ENCODE peak calls at places on chromosomes 6 and 20, in five cellular contexts. O, J, L, K and F are unnamed samples.

GRCh38 chr6:27495386-27496135 is 22.7 kb upstream of the ZNF184 start:
- DNase-seq in O (peak; percentile 91), J (peak; percentile 40), L (peak; percentile 70), K (peak; percentile 91), F (no peak)

GRCh38 chr6:64217721-64218603 is 582.4 kb downstream of the PHF3 start:
- DNase-seq in O (peak; percentile 81), J (no peak), L (no peak), K (no peak), F (no peak)

GRCh38 chr6:16722616-16723015 is 38.6 kb downstream of the ATXN1 start:
- DNase-seq in O (no peak), J (no peak), L (no peak), K (no peak), F (no peak)

GRCh38 chr6:166592818-166593217 is 6.3 kb upstream of the RAMACL start:
- DNase-seq in O (peak; percentile 84), J (no peak), L (no peak), K (peak; percentile 81), F (no peak)

GRCh38 chr6:153170511-153170910 is 39.4 kb upstream of the RGS17 start:
- DNase-seq in O (peak; percentile 52), J (peak; percentile 61), L (peak; percentile 21), K (no peak), F (no peak)

GRCh38 chr20:49320460-49320859 is 42.6 kb upstream of the ZNFX1 start:
- DNase-seq in O (peak; percentile 38), J (peak; percentile 64), L (peak; percentile 59), K (peak; percentile 90), F (no peak)

GRCh38 chr20:32911355-32911754 is 52.6 kb downstream of the EFCAB8 start:
- DNase-seq in O (no peak), J (no peak), L (no peak), K (peak; percentile 46), F (no peak)

GRCh38 chr20:217266-217665 is 9.8 kb upstream of the DEFB129 start:
- DNase-seq in O (no peak), J (no peak), L (no peak), K (no peak), F (no peak)

GRCh38 chr20:12847862-12848261 is 160.9 kb upstream of the SPTLC3 start:
- DNase-seq in O (no peak), J (no peak), L (no peak), K (no peak), F (no peak)

GRCh38 chr6:33112148-33112547 is 36.4 kb downstream of the HLA-DPB1 start:
- DNase-seq in O (peak; percentile 55), J (no peak), L (no peak), K (peak; percentile 87), F (peak; percentile 12)

GRCh38 chr6:25058387-25058786 is 122.6 kb upstream of the RIPOR2 start:
- DNase-seq in O (no peak), J (no peak), L (no peak), K (no peak), F (no peak)

GRCh38 chr6:40112350-40112749 is 178.1 kb upstream of the MOCS1 start:
- DNase-seq in O (no peak), J (no peak), L (no peak), K (no peak), F (no peak)

GRCh38 chr6:156791261-156791850 is 14.2 kb downstream of the ARID1B start:
- DNase-seq in O (peak; percentile 52), J (no peak), L (no peak), K (no peak), F (no peak)

GRCh38 chr6:16130932-16131387 is 2.1 kb downstream of the MYLIP start:
- DNase-seq in O (peak; percentile 83), J (peak; percentile 91), L (peak; percentile 21), K (peak; percentile 82), F (peak; percentile 65)

GRCh38 chr6:163392533-163392932 is 22.0 kb upstream of the QKI start:
- DNase-seq in O (peak; percentile 33), J (peak; percentile 81), L (no peak), K (no peak), F (no peak)

GRCh38 chr6:35757461-35758123 is 18.8 kb upstream of the CLPSL2 start:
- DNase-seq in O (peak; percentile 28), J (no peak), L (peak; percentile 46), K (peak; percentile 76), F (no peak)

GRCh38 chr6:7833753-7834075 is 76.9 kb downstream of the TXNDC5 start:
- DNase-seq in O (peak; percentile 43), J (no peak), L (no peak), K (no peak), F (no peak)

GRCh38 chr6:39808934-39809333 is 16.8 kb downstream of the DAAM2 start:
- DNase-seq in O (no peak), J (no peak), L (no peak), K (no peak), F (no peak)

GRCh38 chr6:5537967-5538366 is 276.7 kb downstream of the FARS2 start:
- DNase-seq in O (peak; percentile 31), J (no peak), L (no peak), K (no peak), F (no peak)

GRCh38 chr6:34298941-34299340 is 50.1 kb upstream of the SMIM29 start:
- DNase-seq in O (no peak), J (no peak), L (no peak), K (no peak), F (no peak)

GRCh38 chr6:41066867-41067304 is 5.3 kb downstream of the OARD1 start:
- DNase-seq in O (peak; percentile 84), J (peak; percentile 57), L (peak; percentile 10), K (no peak), F (peak; percentile 52)

GRCh38 chr20:36318166-36318565 is 12.0 kb downstream of the DLGAP4 start:
- DNase-seq in O (no peak), J (no peak), L (no peak), K (peak; percentile 11), F (no peak)

GRCh38 chr20:36320261-36320897 is 14.2 kb downstream of the DLGAP4 start:
- DNase-seq in O (no peak), J (no peak), L (no peak), K (peak; percentile 66), F (no peak)

GRCh38 chr20:36320898-36321695 is 15.0 kb downstream of the DLGAP4 start:
- DNase-seq in O (no peak), J (no peak), L (no peak), K (peak; percentile 73), F (no peak)

GRCh38 chr20:36317675-36318074 is 11.5 kb downstream of the DLGAP4 start:
- DNase-seq in O (no peak), J (no peak), L (no peak), K (peak; percentile 80), F (no peak)

DNA sequence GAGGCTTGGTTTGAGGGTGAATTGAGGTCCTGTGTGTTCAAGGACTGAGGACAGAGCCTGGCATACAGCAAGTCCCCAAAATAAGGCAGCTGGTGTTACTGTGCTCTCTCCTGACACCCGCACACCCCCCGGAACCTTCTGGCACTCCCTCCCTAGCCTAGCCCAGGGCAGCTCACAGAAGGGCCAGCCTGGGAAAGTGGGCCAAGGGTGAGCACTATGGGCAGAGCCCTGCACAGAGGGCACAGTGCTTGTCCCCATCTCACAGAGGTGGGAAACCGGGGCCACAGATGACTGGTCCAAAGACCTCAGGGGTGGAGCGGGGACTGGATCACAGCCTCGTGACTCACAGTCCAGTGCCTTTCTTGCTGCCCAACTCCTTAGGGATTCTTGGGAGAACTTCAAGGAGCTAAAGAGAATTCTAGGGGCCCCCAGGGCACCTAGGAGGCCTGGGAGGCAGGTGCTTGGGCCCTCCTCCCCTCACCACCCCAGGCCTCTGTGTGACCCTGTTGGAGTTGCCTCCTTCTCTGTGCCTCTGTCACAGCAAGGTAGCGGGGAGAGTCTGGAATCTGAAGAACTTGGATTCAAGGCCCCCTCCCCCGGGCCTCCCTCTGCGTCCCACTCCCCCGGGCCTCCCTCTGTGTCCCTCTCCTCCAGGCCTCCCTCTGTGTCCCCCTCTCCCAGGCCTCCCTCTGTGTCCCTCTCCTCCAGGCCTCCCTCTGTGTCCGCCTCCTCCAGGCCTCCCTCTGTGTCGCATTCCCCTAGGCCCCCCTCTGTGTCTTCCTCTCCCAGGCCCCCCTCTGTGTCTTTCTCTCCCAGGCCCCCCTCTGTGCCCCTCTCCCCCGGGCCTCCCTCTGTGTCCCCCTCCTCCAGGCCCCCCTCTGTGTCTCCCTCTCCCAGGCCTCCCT is 13.5 kb downstream of the DLGAP4 start:
- DNase-seq in O (no peak), J (no peak), L (no peak), K (peak; percentile 58), F (no peak)
- H3K27ac ChIP-seq in O (no peak overlapping the region), J (no peak overlapping the region), L (no peak overlapping the region), K (no peak overlapping the region), F (no peak overlapping the region)

DNA sequence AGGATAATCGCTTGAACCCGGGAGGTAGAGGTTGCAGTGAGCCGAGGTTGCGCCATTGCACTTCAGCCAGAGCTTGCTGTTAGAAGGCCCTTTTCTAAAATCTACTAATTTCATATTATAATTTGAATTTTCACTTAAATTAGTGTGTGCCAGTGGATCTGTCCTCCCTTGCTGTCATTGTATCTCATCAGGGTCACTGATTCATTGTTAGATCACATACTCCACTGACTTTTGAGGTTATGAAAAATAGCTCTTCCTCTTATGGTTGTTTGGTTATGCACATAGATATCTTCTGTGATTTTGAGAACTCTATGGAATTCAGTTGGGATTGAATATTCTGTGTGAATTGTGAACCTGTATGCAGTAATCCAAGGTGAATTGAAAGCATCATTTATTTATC is 53.1 kb upstream of the TULP4 start:
- DNase-seq in O (no peak), J (no peak), L (no peak), K (no peak), F (no peak)
- H3K4me1 ChIP-seq in O (peaks cover 3% of the 10 kb centered on the region), J (no peaks in the 10 kb centered on the region), L (no peaks in the 10 kb centered on the region), K (peaks cover 4% of the 10 kb centered on the region), F (peaks cover 55% of the 10 kb centered on the region)

GRCh38 chr20:24566656-24567055 is 97.2 kb downstream of the SYNDIG1 start:
- DNase-seq in O (no peak), J (no peak), L (no peak), K (peak; percentile 31), F (no peak)

GRCh38 chr20:24568842-24569241 is 99.4 kb downstream of the SYNDIG1 start:
- DNase-seq in O (no peak), J (no peak), L (no peak), K (no peak), F (no peak)

GRCh38 chr20:24560571-24561485 is 91.4 kb downstream of the SYNDIG1 start:
- DNase-seq in O (no peak), J (peak; percentile 44), L (no peak), K (no peak), F (no peak)

GRCh38 chr20:24567508-24567907 is 98.1 kb downstream of the SYNDIG1 start:
- DNase-seq in O (no peak), J (no peak), L (no peak), K (no peak), F (no peak)

GRCh38 chr20:24565952-24566351 is 96.5 kb downstream of the SYNDIG1 start:
- DNase-seq in O (no peak), J (no peak), L (no peak), K (no peak), F (no peak)
- H3K27ac ChIP-seq in O (no peak overlapping the region), J (no peak overlapping the region), L (no peak overlapping the region), K (no peak overlapping the region), F (no peak overlapping the region)

DNA sequence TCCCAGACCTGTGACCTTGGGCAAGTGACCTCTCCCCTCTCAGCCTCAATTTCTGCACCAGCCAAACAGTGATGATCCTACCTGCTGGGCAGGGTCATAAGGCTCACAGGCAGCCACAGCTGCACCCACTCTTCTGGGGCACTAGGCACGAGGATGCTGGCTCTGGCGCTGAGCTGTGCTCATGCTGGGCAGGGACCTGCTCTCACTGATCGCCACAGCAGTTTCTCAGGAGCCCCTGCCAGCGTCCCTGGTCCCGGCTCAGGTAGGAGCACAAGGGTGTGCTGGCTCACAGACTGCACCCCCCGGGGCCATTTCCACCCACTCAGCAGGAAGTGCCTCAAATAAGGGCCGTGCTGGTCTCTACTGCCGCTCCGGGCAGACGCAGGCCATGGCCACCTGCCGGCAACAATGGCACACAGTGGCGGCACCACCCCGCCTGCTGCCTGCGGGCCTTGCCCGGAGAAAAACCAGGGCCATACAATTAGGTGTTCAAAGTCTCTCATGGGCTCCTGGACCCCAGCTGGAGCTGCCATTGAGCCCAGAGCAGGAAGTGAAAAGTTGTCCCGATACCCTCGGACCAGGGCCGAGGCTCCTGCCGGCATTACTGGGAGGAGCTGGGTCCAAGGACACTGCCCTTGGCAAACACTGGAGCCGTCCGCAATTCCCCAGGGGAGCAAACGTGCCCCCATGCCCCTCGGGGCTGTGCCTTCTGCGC is 4.6 kb upstream of the CABLES2 start:
- DNase-seq in O (no peak), J (no peak), L (no peak), K (no peak), F (no peak)
- H3K4me1 ChIP-seq in O (peaks cover 2% of the 10 kb centered on the region), J (peaks cover 6% of the 10 kb centered on the region), L (peaks cover 9% of the 10 kb centered on the region), K (peaks cover under 1% of the 10 kb centered on the region), F (peaks cover 9% of the 10 kb centered on the region)